ENCODE peak calls at places on chromosomes 6 and 20, in eight cellular contexts. One of them, this sample, is unnamed.

GRCh38 chr6:34912715-34913464 is 23.8 kb downstream of the ANKS1A start:
- DNase-seq in GM12865: peak; percentile 76
- DNase-seq in foreskin fibroblast: peak; percentile 71
- DNase-seq in lung: no peak
- DNase-seq in iPS DF 19.7: no peak
- DNase-seq in occipital lobe: no peak
- DNase-seq in WERI-Rb-1: no peak
- DNase-seq in activated T-cell treated with anti-CD3 and anti-CD28 coated beads for 48 hours: no peak
- DNase-seq in this sample: no peak

GRCh38 chr6:44422534-44422933 is 35.0 kb downstream of the CDC5L start:
- DNase-seq in foreskin fibroblast: no peak
- DNase-seq in GM12865: no peak
- DNase-seq in activated T-cell treated with anti-CD3 and anti-CD28 coated beads for 48 hours: no peak
- DNase-seq in WERI-Rb-1: no peak
- DNase-seq in lung: no peak
- DNase-seq in iPS DF 19.7: no peak
- DNase-seq in occipital lobe: no peak
- DNase-seq in this sample: no peak

GRCh38 chr20:50762045-50762422 is 30.7 kb downstream of the PARD6B start:
- DNase-seq in occipital lobe: no peak
- DNase-seq in lung: peak; percentile 44
- DNase-seq in foreskin fibroblast: no peak
- DNase-seq in activated T-cell treated with anti-CD3 and anti-CD28 coated beads for 48 hours: no peak
- DNase-seq in GM12865: no peak
- DNase-seq in iPS DF 19.7: no peak
- DNase-seq in WERI-Rb-1: no peak
- DNase-seq in this sample: no peak

GRCh38 chr6:106631356-106631755 is 2.0 kb downstream of the QRSL1 start:
- DNase-seq in lung: no peak
- DNase-seq in WERI-Rb-1: no peak
- DNase-seq in activated T-cell treated with anti-CD3 and anti-CD28 coated beads for 48 hours: no peak
- DNase-seq in iPS DF 19.7: no peak
- DNase-seq in GM12865: no peak
- DNase-seq in occipital lobe: no peak
- DNase-seq in foreskin fibroblast: no peak
- DNase-seq in this sample: no peak

GRCh38 chr20:5136096-5136495 is 9.3 kb downstream of the CDS2 start:
- DNase-seq in WERI-Rb-1: no peak
- DNase-seq in lung: no peak
- DNase-seq in foreskin fibroblast: no peak
- DNase-seq in GM12865: no peak
- DNase-seq in occipital lobe: no peak
- DNase-seq in iPS DF 19.7: no peak
- DNase-seq in activated T-cell treated with anti-CD3 and anti-CD28 coated beads for 48 hours: no peak
- DNase-seq in this sample: no peak

GRCh38 chr6:105424177-105424783 is 21.4 kb upstream of the PREP start:
- DNase-seq in occipital lobe: no peak
- DNase-seq in activated T-cell treated with anti-CD3 and anti-CD28 coated beads for 48 hours: peak; percentile 37
- DNase-seq in iPS DF 19.7: no peak
- DNase-seq in lung: no peak
- DNase-seq in foreskin fibroblast: no peak
- DNase-seq in GM12865: peak; percentile 77
- DNase-seq in WERI-Rb-1: peak; percentile 57
- DNase-seq in this sample: peak; percentile 19

GRCh38 chr6:13535306-13535705 is 39.1 kb upstream of the SIRT5 start:
- DNase-seq in WERI-Rb-1: no peak
- DNase-seq in lung: no peak
- DNase-seq in activated T-cell treated with anti-CD3 and anti-CD28 coated beads for 48 hours: no peak
- DNase-seq in iPS DF 19.7: no peak
- DNase-seq in GM12865: no peak
- DNase-seq in foreskin fibroblast: no peak
- DNase-seq in occipital lobe: no peak
- DNase-seq in this sample: no peak

GRCh38 chr6:9507136-9507895 is 907.6 kb downstream of the TFAP2A start:
- DNase-seq in occipital lobe: no peak
- DNase-seq in foreskin fibroblast: no peak
- DNase-seq in iPS DF 19.7: no peak
- DNase-seq in GM12865: peak; percentile 38
- DNase-seq in lung: no peak
- DNase-seq in WERI-Rb-1: peak; percentile 49
- DNase-seq in activated T-cell treated with anti-CD3 and anti-CD28 coated beads for 48 hours: no peak
- DNase-seq in this sample: no peak

GRCh38 chr20:6708010-6708409 is 59.5 kb upstream of the BMP2 start:
- DNase-seq in WERI-Rb-1: no peak
- DNase-seq in GM12865: no peak
- DNase-seq in activated T-cell treated with anti-CD3 and anti-CD28 coated beads for 48 hours: no peak
- DNase-seq in occipital lobe: no peak
- DNase-seq in iPS DF 19.7: no peak
- DNase-seq in foreskin fibroblast: peak; percentile 18
- DNase-seq in lung: peak; percentile 77
- DNase-seq in this sample: peak; percentile 50

This sample was measured in heart right ventricle.